ENCODE peak calls at places on chromosomes 12 and 14, in ten cellular contexts. S, K, X, U, R, N, J, O, Q and V are unnamed samples.

GRCh38 chr12:43237238-43237879 is 314.6 kb downstream of the ADAMTS20 start:
- DNase-seq in O (no peak), K (no peak), Q (no peak), X (no peak), U (no peak), S (no peak), R (no peak), N (no peak), J (no peak), V (no peak)

GRCh38 chr12:91983935-91984334 is 161.7 kb downstream of the BTG1 start:
- DNase-seq in R (no peak), X (no peak), K (no peak), U (no peak), N (no peak), S (no peak), Q (no peak), O (no peak), J (no peak), V (no peak)

GRCh38 chr12:62834971-62835547 is 99.9 kb downstream of the PPM1H start:
- DNase-seq in S (peak), R (no peak), X (no peak), N (peak), J (no peak), U (no peak), K (no peak), Q (peak), O (peak), V (peak)

GRCh38 chr12:5073838-5074237 is 30.2 kb downstream of the KCNA5 start:
- DNase-seq in K (no peak), N (peak), R (no peak), Q (peak), U (no peak), O (no peak), J (no peak), X (no peak), S (peak), V (no peak)

GRCh38 chr14:51596473-51596870 is 55.2 kb upstream of the FRMD6 start:
- DNase-seq in U (no peak), S (no peak), O (no peak), R (no peak), J (no peak), Q (no peak), K (no peak), N (no peak), X (no peak), V (no peak)

GRCh38 chr14:66495214-66496098 is 9.3 kb downstream of the CCDC196 start:
- DNase-seq in U (no peak), K (no peak), R (peak), J (peak), S (peak), Q (peak), X (no peak), O (peak), N (peak), V (peak)

GRCh38 chr12:65171870-65172269 is 2.5 kb downstream of the LEMD3 start:
- DNase-seq in K (no peak), O (peak), N (no peak), S (no peak), J (no peak), R (peak), X (no peak), U (no peak), Q (peak), V (peak)

GRCh38 chr12:128872303-128872702 is 19.0 kb downstream of the GLT1D1 start:
- DNase-seq in J (no peak), Q (no peak), K (no peak), O (no peak), S (no peak), N (no peak), R (no peak), X (no peak), U (no peak), V (no peak)

GRCh38 chr12:100146252-100146651 is 3.6 kb upstream of the BLTP3B start:
- DNase-seq in J (no peak), K (no peak), O (no peak), S (no peak), R (no peak), X (no peak), Q (no peak), N (no peak), U (no peak), V (no peak)

GRCh38 chr12:124498870-124499753 is 68.3 kb downstream of the NCOR2 start:
- DNase-seq in O (no peak), Q (peak), S (peak), X (no peak), N (peak), U (no peak), J (no peak), K (peak), R (no peak), V (no peak)
- TF ChIP-seq CTCF in O (peak), Q (peak), S (peak), X (no peak), N (peak), U (no peak), J (no peak), K (no peak), R (no peak), V (no peak)

DNA sequence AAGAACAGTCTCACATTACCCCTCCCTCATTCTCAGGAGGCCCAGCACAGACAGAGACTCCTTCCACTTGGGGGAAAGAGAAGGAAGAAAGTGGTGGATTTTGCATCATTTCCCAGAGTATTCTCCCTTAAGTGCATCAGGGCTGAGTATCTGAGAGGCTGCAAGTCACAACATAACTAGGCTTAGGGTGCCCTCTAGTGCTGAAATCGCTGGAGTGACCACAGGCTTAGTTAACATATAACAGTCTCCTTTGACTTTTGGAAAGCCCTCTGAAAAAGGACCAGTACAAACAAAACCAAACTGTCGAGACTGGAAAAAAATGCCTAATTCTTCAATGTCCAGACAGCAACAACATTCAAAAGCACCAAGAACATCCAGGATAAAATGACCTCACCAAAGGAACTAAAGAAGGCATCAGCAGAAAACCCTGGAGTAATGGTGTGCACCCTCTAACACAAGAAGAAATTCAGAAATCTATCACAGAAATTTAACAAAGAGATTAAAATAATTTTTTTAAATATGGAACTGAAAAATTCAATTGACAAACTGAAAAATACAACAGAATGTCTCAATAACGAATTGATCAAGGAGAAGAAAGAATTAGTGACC is 412.3 kb downstream of the RPS29 start:
- DNase-seq in J (peak), S (peak), Q (peak), N (peak), K (no peak), U (no peak), O (peak), R (peak), X (no peak), V (peak)
- TF ChIP-seq CTCF in J (no peak), S (peak), Q (peak), N (peak), K (peak), U (no peak), O (peak), R (peak), X (peak), V (peak)

GRCh38 chr12:6116481-6117021 is 7.9 kb downstream of the VWF start:
- DNase-seq in S (no peak), Q (peak), J (no peak), O (peak), K (peak), R (no peak), N (peak), U (no peak), X (no peak), V (peak)

GRCh38 chr12:6115389-6115788 is 9.1 kb downstream of the VWF start:
- DNase-seq in O (peak), S (no peak), U (no peak), K (no peak), N (no peak), Q (no peak), R (no peak), J (no peak), X (no peak), V (no peak)

GRCh38 chr12:6113691-6114475 is 10.6 kb downstream of the VWF start:
- DNase-seq in R (no peak), X (no peak), O (no peak), J (no peak), K (no peak), N (no peak), U (no peak), Q (no peak), S (no peak), V (no peak)

GRCh38 chr12:6112004-6112403 is 12.5 kb downstream of the VWF start:
- DNase-seq in J (no peak), K (no peak), R (no peak), S (no peak), U (no peak), X (no peak), N (no peak), Q (no peak), O (no peak), V (no peak)

DNA sequence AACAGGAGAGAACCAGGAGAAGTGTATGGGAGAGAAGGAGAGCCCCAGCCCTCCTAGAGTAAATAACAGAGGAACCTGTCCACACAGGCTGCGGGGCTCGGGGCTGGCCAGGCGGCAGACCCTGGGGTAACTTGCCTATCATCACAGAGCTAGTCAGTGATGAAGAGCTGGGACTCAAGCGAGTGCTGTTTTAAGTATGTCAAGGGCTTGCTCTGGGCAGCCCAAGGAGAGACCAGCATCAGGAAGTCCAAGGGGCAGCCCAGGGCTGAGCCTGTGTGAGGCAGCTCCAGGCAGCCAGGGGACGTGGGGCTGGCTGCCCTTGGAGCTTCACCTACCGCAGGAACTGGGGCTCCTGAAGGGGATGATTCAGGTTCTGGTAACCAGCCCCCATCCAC is 10.0 kb downstream of the VWF start:
- DNase-seq in X (no peak), N (no peak), J (no peak), O (no peak), S (no peak), U (no peak), K (no peak), R (no peak), Q (no peak), V (no peak)
- TF ChIP-seq CTCF in X (no peak), N (no peak), J (no peak), O (no peak), S (no peak), U (no peak), K (no peak), R (no peak), Q (no peak), V (no peak)

GRCh38 chr14:53814371-53814770 is 142.3 kb downstream of the BMP4 start:
- DNase-seq in N (no peak), Q (peak), S (peak), U (no peak), O (no peak), R (no peak), X (no peak), K (no peak), J (no peak), V (no peak)
- TF ChIP-seq CTCF in N (no peak), Q (no peak), S (no peak), U (no peak), O (no peak), R (no peak), X (no peak), K (no peak), J (no peak), V (no peak)

DNA sequence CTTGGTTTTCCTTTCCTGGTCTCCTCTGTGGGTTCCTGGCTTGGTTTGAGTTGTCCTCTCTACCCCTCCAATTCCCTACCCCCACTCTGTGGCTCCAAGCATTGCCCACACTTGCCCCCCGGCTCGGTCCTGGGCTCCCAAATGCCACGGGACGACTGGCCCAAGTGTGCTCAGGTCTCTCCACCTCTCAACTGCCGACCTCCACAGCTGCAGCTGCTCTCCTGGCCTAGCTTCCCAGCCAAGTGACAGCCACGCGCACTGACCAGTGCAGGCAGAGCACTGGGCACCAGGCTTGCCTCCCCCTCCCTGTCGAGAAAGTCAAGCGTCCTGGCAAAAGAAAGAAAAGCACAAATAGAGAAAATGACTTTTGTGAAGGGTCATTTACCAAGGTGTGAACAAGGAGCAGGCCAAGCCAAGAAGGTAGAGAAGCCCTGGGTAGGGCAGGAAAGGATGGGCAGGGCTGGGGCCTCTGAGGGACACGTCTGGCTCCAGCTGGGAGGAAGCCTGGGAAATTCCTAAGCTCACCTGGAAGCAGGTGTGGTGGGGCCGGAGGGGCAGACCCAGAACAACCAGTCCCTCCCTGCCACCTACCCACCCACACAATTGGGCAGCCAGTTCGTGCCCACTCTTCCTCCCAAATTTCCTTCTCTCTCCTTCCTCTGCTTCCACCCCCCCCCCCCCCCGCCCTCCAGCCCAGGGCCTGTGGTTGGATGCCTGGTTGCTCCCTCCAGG is 1.8 kb upstream of the CEP170B start:
- DNase-seq in O (no peak), S (no peak), K (no peak), X (no peak), U (no peak), N (no peak), Q (no peak), R (peak), J (no peak), V (no peak)
- TF ChIP-seq CTCF in O (no peak), S (no peak), K (no peak), X (no peak), U (no peak), N (no peak), Q (no peak), R (no peak), J (no peak), V (no peak)

GRCh38 chr12:115468087-115468510 is 784.1 kb upstream of the TBX3 start:
- DNase-seq in Q (peak), X (no peak), N (peak), S (peak), O (peak), R (peak), U (no peak), K (no peak), J (no peak), V (no peak)
- TF ChIP-seq CTCF in Q (peak), X (no peak), N (peak), S (peak), O (no peak), R (peak), U (no peak), K (no peak), J (no peak), V (no peak)

GRCh38 chr12:54011665-54012532 is 3.1 kb downstream of the HOXC8 start:
- DNase-seq in S (no peak), N (no peak), X (no peak), Q (no peak), J (no peak), K (no peak), R (no peak), O (no peak), U (no peak), V (no peak)

GRCh38 chr12:54010053-54010971 is 1.5 kb downstream of the HOXC8 start:
- DNase-seq in U (no peak), R (no peak), J (no peak), O (no peak), N (no peak), K (no peak), Q (no peak), S (no peak), X (no peak), V (no peak)

GRCh38 chr12:54009171-54010052 is 627 bp downstream of the HOXC8 start:
- DNase-seq in O (peak), N (no peak), S (no peak), U (no peak), K (no peak), Q (no peak), X (no peak), J (no peak), R (peak), V (peak)

GRCh38 chr12:54012631-54013398 is 4.0 kb downstream of the HOXC8 start:
- DNase-seq in S (peak), Q (no peak), U (no peak), N (no peak), R (no peak), O (peak), K (no peak), J (no peak), X (no peak), V (no peak)

GRCh38 chr12:54010972-54011664 is 2.3 kb downstream of the HOXC8 start:
- DNase-seq in J (no peak), X (no peak), R (no peak), S (no peak), O (no peak), Q (no peak), U (no peak), K (no peak), N (no peak), V (no peak)
- TF ChIP-seq CTCF in J (no peak), X (no peak), R (no peak), S (no peak), O (no peak), Q (no peak), U (no peak), K (no peak), N (no peak), V (no peak)